ENCODE peak calls at places on chromosomes 6 and 20, in nine cellular contexts. G is naive B cell; N is activated gamma-delta T cell treated with anti-CD3 and anti-CD28 coated beads, Interleukin-2, amount 50 U/mL, for 16 hours; B is coronary artery; T is NCI-H510A treated with DMSO at 0.1 percent for 48 hours; J is fibroblast of lung; F is A549; Y is posterior cingulate gyrus; W is NCI-H226. Z is an unnamed sample.
A peak's percentile ranks its signal among the peaks of the same experiment; 100 is the strongest.

GRCh38 chr20:11214281-11214680 is 540.5 kb upstream of the JAG1 start:
- DNase-seq in G (no peak), N (no peak), B (no peak), T (no peak), J (no peak), F (no peak), Y (no peak), W (no peak), Z (no peak)

GRCh38 chr6:163083141-163083540 is 331.4 kb upstream of the QKI start:
- DNase-seq in G (no peak), N (no peak), B (no peak), T (no peak), J (no peak), F (no peak), Y (no peak), W (no peak), Z (no peak)

GRCh38 chr6:160248538-160248937 is 10.1 kb downstream of the SLC22A2 start:
- DNase-seq in G (no peak), N (no peak), B (no peak), T (no peak), J (peak; percentile 77), F (peak; percentile 73), Y (no peak), W (peak; percentile 82), Z (no peak)

GRCh38 chr6:35019831-35020230 is 121.3 kb downstream of the TCP11 start:
- DNase-seq in G (no peak), N (no peak), B (no peak), T (no peak), J (no peak), F (no peak), Y (no peak), W (no peak), Z (no peak)

GRCh38 chr6:133502451-133503259 is 261.5 kb downstream of the EYA4 start:
- DNase-seq in G (no peak), N (no peak), B (peak; percentile 84), T (no peak), J (peak; percentile 97), F (no peak), Y (no peak), W (peak; percentile 94), Z (no peak)

GRCh38 chr6:99232003-99232402 is 117.5 kb downstream of the FAXC start:
- DNase-seq in G (no peak), N (no peak), B (no peak), T (peak; percentile 1), J (no peak), F (no peak), Y (no peak), W (no peak), Z (no peak)

GRCh38 chr6:16684896-16685554 is 76.2 kb downstream of the ATXN1 start:
- DNase-seq in G (peak; percentile 17), N (peak; percentile 84), B (no peak), T (no peak), J (peak; percentile 90), F (peak; percentile 55), Y (no peak), W (peak; percentile 64), Z (no peak)

GRCh38 chr6:24859608-24860007 is 60.9 kb upstream of the ARMH2 start:
- DNase-seq in G (no peak), N (no peak), B (no peak), T (no peak), J (no peak), F (no peak), Y (no peak), W (no peak), Z (peak; percentile 51)

GRCh38 chr6:125169522-125169921 is 15.9 kb downstream of the TPD52L1 start:
- DNase-seq in G (no peak), N (no peak), B (no peak), T (no peak), J (no peak), F (no peak), Y (no peak), W (no peak), Z (no peak)

GRCh38 chr6:167141667-167142432 is 15.9 kb downstream of the GPR31 start:
- DNase-seq in G (peak; percentile 51), N (no peak), B (no peak), T (peak; percentile 3), J (no peak), F (peak; percentile 29), Y (peak; percentile 59), W (no peak), Z (peak; percentile 15)

GRCh38 chr6:148430897-148431296 is 88.3 kb downstream of the SASH1 start:
- DNase-seq in G (no peak), N (no peak), B (no peak), T (peak; percentile 25), J (no peak), F (no peak), Y (no peak), W (no peak), Z (no peak)

GRCh38 chr6:41488392-41489129 is 57.6 kb upstream of the FOXP4 start:
- DNase-seq in G (no peak), N (no peak), B (no peak), T (peak; percentile 57), J (peak; percentile 95), F (no peak), Y (no peak), W (peak; percentile 78), Z (no peak)

GRCh38 chr20:62240015-62240685 is 1.8 kb downstream of the OSBPL2 start:
- DNase-seq in G (no peak), N (no peak), B (no peak), T (no peak), J (no peak), F (no peak), Y (no peak), W (no peak), Z (no peak)

GRCh38 chr20:5008743-5009142 is 7.4 kb upstream of the SLC23A2 start:
- DNase-seq in G (no peak), N (no peak), B (no peak), T (no peak), J (no peak), F (no peak), Y (no peak), W (peak; percentile 64), Z (no peak)

GRCh38 chr6:13914346-13914745 is 10.4 kb upstream of the RNF182 start:
- DNase-seq in G (no peak), N (no peak), B (no peak), T (no peak), J (peak; percentile 62), F (no peak), Y (no peak), W (peak; percentile 9), Z (no peak)

GRCh38 chr20:8116067-8116811 is 15.8 kb upstream of the PLCB1 start:
- DNase-seq in G (no peak), N (no peak), B (no peak), T (no peak), J (peak; percentile 72), F (no peak), Y (no peak), W (peak; percentile 52), Z (no peak)

GRCh38 chr6:6998194-6998569 is 109.6 kb upstream of the RREB1 start:
- DNase-seq in G (no peak), N (no peak), B (no peak), T (peak; percentile 10), J (no peak), F (no peak), Y (no peak), W (no peak), Z (no peak)

GRCh38 chr6:7747016-7747415 is 21.1 kb downstream of the BMP6 start:
- DNase-seq in G (no peak), N (no peak), B (no peak), T (no peak), J (no peak), F (no peak), Y (no peak), W (no peak), Z (no peak)

GRCh38 chr6:41527721-41528408 is 18.3 kb upstream of the FOXP4 start:
- DNase-seq in G (no peak), N (no peak), B (no peak), T (peak; percentile 77), J (peak; percentile 34), F (no peak), Y (no peak), W (no peak), Z (peak; percentile 38)

GRCh38 chr20:57999465-58000111 is 228.9 kb downstream of the ANKRD60 start:
- DNase-seq in G (peak; percentile 32), N (no peak), B (no peak), T (no peak), J (no peak), F (no peak), Y (peak; percentile 45), W (no peak), Z (peak; percentile 87)

GRCh38 chr6:100913400-100914276 is 32.5 kb upstream of the ASCC3 start:
- DNase-seq in G (no peak), N (no peak), B (no peak), T (peak; percentile 27), J (peak; percentile 9), F (no peak), Y (no peak), W (no peak), Z (no peak)

GRCh38 chr6:141594874-141595273 is 537.9 kb upstream of the GJE1 start:
- DNase-seq in G (no peak), N (no peak), B (no peak), T (no peak), J (no peak), F (no peak), Y (no peak), W (no peak), Z (no peak)

GRCh38 chr6:90870561-90870960 is 283.7 kb upstream of the MAP3K7 start:
- DNase-seq in G (no peak), N (no peak), B (no peak), T (no peak), J (peak; percentile 62), F (no peak), Y (no peak), W (peak; percentile 93), Z (no peak)

GRCh38 chr6:35181313-35181932 is 32.3 kb upstream of the SCUBE3 start:
- DNase-seq in G (no peak), N (no peak), B (no peak), T (no peak), J (peak; percentile 65), F (no peak), Y (no peak), W (no peak), Z (no peak)

GRCh38 chr6:7805828-7806227 is 79.9 kb downstream of the BMP6 start:
- DNase-seq in G (no peak), N (no peak), B (no peak), T (no peak), J (peak; percentile 50), F (no peak), Y (no peak), W (peak; percentile 60), Z (no peak)

GRCh38 chr6:20069130-20069529 is 143.1 kb downstream of the MBOAT1 start:
- DNase-seq in G (no peak), N (no peak), B (no peak), T (no peak), J (no peak), F (no peak), Y (no peak), W (no peak), Z (peak; percentile 94)

GRCh38 chr20:51802170-51802745 is at the start of gene SALL4:
- DNase-seq in G (no peak), N (no peak), B (no peak), T (peak; percentile 19), J (peak; percentile 23), F (no peak), Y (no peak), W (no peak), Z (no peak)

GRCh38 chr6:102493485-102493884 is 1100.0 kb downstream of the GRIK2 start:
- DNase-seq in G (no peak), N (no peak), B (no peak), T (no peak), J (no peak), F (no peak), Y (no peak), W (no peak), Z (no peak)

GRCh38 chr6:134588267-134588666 is 270.4 kb upstream of the SGK1 start:
- DNase-seq in G (no peak), N (no peak), B (no peak), T (no peak), J (no peak), F (peak; percentile 2), Y (no peak), W (no peak), Z (no peak)

GRCh38 chr20:51666126-51666525 is 102.1 kb downstream of the ATP9A start:
- DNase-seq in G (no peak), N (no peak), B (no peak), T (no peak), J (no peak), F (no peak), Y (no peak), W (no peak), Z (no peak)

GRCh38 chr6:27541212-27541931 is 68.5 kb upstream of the ZNF184 start:
- DNase-seq in G (no peak), N (no peak), B (no peak), T (no peak), J (peak; percentile 19), F (peak; percentile 85), Y (no peak), W (peak; percentile 58), Z (no peak)

Z was measured in COR-L47.